ENCODE peak calls at places on chromosomes 6 and 20, in seven cellular contexts. N is Panc1, T is GM12878, X is K562, V is H1, Z is HCT116, W is HepG2. H is an unnamed sample.

GRCh38 chr6:30169658-30170614 is 6.6 kb downstream of the TRIM15 start:
- DNase-seq in N (peak), T (peak), X (peak), V (no peak), Z (peak), W (peak), H (peak)

GRCh38 chr6:44004136-44004535 is 123.1 kb downstream of the MRPL14 start:
- DNase-seq in N (no peak), T (no peak), X (no peak), V (no peak), Z (no peak), W (no peak), H (no peak)

GRCh38 chr20:46984391-46984790 is 89.7 kb downstream of the EYA2 start:
- DNase-seq in N (no peak), T (no peak), X (no peak), V (no peak), Z (no peak), W (no peak), H (no peak)

GRCh38 chr6:47922391-47922790 is 140.6 kb downstream of the OPN5 start:
- DNase-seq in N (no peak), T (no peak), X (no peak), V (peak), Z (no peak), W (no peak), H (no peak)

GRCh38 chr6:20918868-20919267 is 384.6 kb downstream of the CDKAL1 start:
- DNase-seq in N (no peak), T (no peak), X (no peak), V (no peak), Z (no peak), W (no peak), H (no peak)

GRCh38 chr6:156857573-156857972 is 80.4 kb downstream of the ARID1B start:
- DNase-seq in N (no peak), T (no peak), X (no peak), V (no peak), Z (no peak), W (no peak), H (no peak)

GRCh38 chr6:10393544-10394225 is 21.2 kb downstream of the TFAP2A start:
- DNase-seq in N (no peak), T (no peak), X (no peak), V (no peak), Z (no peak), W (no peak), H (no peak)

GRCh38 chr6:11702796-11703130 is 75.8 kb downstream of the ADTRP start:
- DNase-seq in N (no peak), T (no peak), X (no peak), V (no peak), Z (no peak), W (no peak), H (no peak)

GRCh38 chr6:36633915-36634314 is 39.8 kb downstream of the SRSF3 start:
- DNase-seq in N (no peak), T (no peak), X (no peak), V (no peak), Z (no peak), W (peak), H (peak)

GRCh38 chr6:162963861-162964260 is 236.1 kb downstream of the PACRG start:
- DNase-seq in N (no peak), T (no peak), X (no peak), V (no peak), Z (no peak), W (no peak), H (no peak)

GRCh38 chr20:32207211-32207625 is 325 bp downstream of the PLAGL2 start:
- DNase-seq in N (no peak), T (no peak), X (peak), V (no peak), Z (no peak), W (no peak), H (no peak)

GRCh38 chr20:15576401-15576800 is 996.8 kb downstream of the KIF16B start:
- DNase-seq in N (no peak), T (no peak), X (no peak), V (no peak), Z (no peak), W (no peak), H (no peak)

GRCh38 chr20:45448250-45448649 is 21.3 kb upstream of the WFDC2 start:
- DNase-seq in N (no peak), T (no peak), X (no peak), V (no peak), Z (no peak), W (no peak), H (no peak)

GRCh38 chr20:1792274-1792673 is 102.9 kb upstream of the SIRPA start:
- DNase-seq in N (no peak), T (no peak), X (no peak), V (no peak), Z (no peak), W (no peak), H (no peak)

GRCh38 chr20:8854566-8854965 is 214.3 kb upstream of the PLCB4 start:
- DNase-seq in N (no peak), T (no peak), X (peak), V (no peak), Z (no peak), W (no peak), H (no peak)

GRCh38 chr20:16205505-16205904 is 367.7 kb downstream of the KIF16B start:
- DNase-seq in N (no peak), T (no peak), X (no peak), V (no peak), Z (no peak), W (no peak), H (no peak)

GRCh38 chr6:33008944-33009861 is at the start of gene HLA-DOA:
- DNase-seq in N (no peak), T (peak), X (peak), V (peak), Z (peak), W (no peak), H (peak)

GRCh38 chr6:75273009-75273408 is 11.6 kb downstream of the TMEM30A start:
- DNase-seq in N (no peak), T (no peak), X (no peak), V (no peak), Z (no peak), W (no peak), H (no peak)

GRCh38 chr6:108080010-108080780 is 5.7 kb upstream of the OSTM1 start:
- DNase-seq in N (no peak), T (no peak), X (no peak), V (no peak), Z (no peak), W (no peak), H (no peak)

GRCh38 chr6:8074213-8074612 is 10.0 kb upstream of the BLOC1S5 start:
- DNase-seq in N (no peak), T (no peak), X (no peak), V (no peak), Z (no peak), W (no peak), H (no peak)

GRCh38 chr6:75249837-75250236 is 6.2 kb upstream of the COX7A2 start:
- DNase-seq in N (no peak), T (no peak), X (no peak), V (no peak), Z (no peak), W (no peak), H (no peak)

GRCh38 chr20:17616480-17617211 is 46.8 kb downstream of the DSTN start:
- DNase-seq in N (no peak), T (no peak), X (no peak), V (no peak), Z (no peak), W (no peak), H (peak)

GRCh38 chr20:31894980-31895675 is 24.7 kb downstream of the TTLL9 start:
- DNase-seq in N (peak), T (peak), X (no peak), V (no peak), Z (no peak), W (peak), H (no peak)

GRCh38 chr6:158852312-158853071 is 33.3 kb upstream of the EZR start:
- DNase-seq in N (no peak), T (no peak), X (no peak), V (no peak), Z (no peak), W (no peak), H (no peak)

GRCh38 chr6:86937219-86938079 is at the start of gene HTR1E:
- DNase-seq in N (no peak), T (no peak), X (peak), V (peak), Z (peak), W (peak), H (peak)

GRCh38 chr6:63634630-63635029 is 972 bp upstream of the PHF3 start:
- DNase-seq in N (no peak), T (no peak), X (peak), V (no peak), Z (no peak), W (peak), H (no peak)

GRCh38 chr6:169653691-169654090 is 48.1 kb downstream of the WDR27 start:
- DNase-seq in N (no peak), T (no peak), X (no peak), V (no peak), Z (no peak), W (no peak), H (no peak)

GRCh38 chr6:169652896-169653295 is 48.9 kb downstream of the WDR27 start:
- DNase-seq in N (no peak), T (no peak), X (no peak), V (no peak), Z (no peak), W (no peak), H (no peak)

GRCh38 chr6:169650959-169651292 is 50.9 kb downstream of the WDR27 start:
- DNase-seq in N (no peak), T (no peak), X (no peak), V (no peak), Z (no peak), W (no peak), H (no peak)

GRCh38 chr6:169650241-169650958 is 51.4 kb downstream of the WDR27 start:
- DNase-seq in N (no peak), T (no peak), X (no peak), V (no peak), Z (no peak), W (no peak), H (no peak)

DNA sequence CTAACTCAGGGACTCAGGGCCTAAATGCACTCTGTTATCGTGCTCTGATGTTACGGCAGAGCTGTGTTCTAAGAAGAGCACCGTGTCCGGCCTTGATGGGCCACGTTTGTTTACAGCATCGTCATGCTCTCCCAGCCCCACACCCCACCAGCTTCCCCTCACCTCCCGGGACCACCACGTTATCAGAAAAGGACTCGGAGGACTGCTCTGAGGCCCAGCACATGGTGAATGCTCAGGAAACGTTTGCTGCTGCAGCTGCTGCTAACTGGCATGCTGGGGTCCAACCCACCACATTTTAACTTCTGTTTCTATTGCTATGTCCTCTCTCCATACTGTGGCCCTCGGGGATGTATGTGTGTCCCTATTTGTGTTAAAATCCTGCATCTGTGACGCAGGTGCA is 50.3 kb downstream of the WDR27 start:
- DNase-seq in N (no peak), T (no peak), X (no peak), V (no peak), Z (no peak), W (no peak), H (no peak)
- TF ChIP-seq SIN3A in N (no peak), T (no peak), X (no peak), V (no peak), Z (no peak), W (no peak), H (no peak)

DNA sequence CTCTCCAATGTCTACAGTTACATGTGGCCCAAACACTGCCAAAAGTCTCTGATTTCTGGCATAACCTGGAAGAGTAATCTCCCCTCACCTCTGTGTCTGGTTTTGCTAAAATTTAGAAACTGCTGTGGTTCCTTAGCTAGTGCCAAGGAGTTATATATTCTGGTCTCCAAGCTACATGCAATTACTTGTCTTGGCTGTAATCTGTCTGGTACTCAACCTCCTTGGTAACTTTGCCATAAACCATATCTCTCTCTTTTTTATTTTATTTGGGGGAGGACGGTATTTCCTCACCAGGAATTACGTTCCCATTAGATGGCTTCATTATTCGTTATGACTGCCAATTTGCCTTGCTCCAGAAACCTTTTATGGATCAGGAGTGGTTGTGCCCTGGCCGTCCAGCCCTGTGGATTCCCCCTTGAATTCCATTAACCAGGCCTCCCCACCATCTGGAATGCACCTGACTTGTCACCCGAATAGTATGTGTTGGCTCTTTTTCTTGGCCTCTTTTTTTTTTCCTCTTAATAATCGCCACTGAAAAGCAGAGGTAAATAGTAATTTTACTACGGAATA is 400.0 kb downstream of the CD83 start:
- DNase-seq in N (no peak), T (no peak), X (no peak), V (no peak), Z (no peak), W (no peak), H (peak)
- H3K4me3 ChIP-seq in N (no peak), T (no peak), X (no peak), V (no peak), Z (no peak), W (no peak), H (no peak)

DNA sequence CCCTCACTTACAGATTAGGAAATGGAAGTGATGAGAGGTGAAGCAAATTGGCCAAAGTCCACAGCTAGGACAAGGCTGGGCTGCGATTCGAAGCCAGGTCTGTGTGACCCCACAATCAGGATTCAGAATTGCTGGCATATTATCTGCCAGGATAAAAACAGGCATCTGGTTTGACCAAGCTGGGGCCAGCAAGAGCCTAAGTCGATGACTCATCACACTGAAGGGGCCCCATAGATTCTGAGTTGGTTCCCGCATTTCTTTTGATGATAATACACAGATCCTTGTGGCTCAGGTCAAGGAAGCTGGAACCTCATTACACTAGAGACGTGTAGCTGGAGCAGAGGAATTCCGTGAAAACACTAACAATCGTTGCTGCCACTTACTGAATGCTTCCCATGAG is 6.5 kb downstream of the KCNB1 start:
- DNase-seq in N (no peak), T (no peak), X (no peak), V (no peak), Z (no peak), W (no peak), H (no peak)
- TF ChIP-seq SIN3A in N (no peak), T (no peak), X (no peak), V (no peak), Z (no peak), W (no peak), H (no peak)

GRCh38 chr6:168320661-168321060 is 1.1 kb upstream of the DACT2 start:
- DNase-seq in N (no peak), T (no peak), X (no peak), V (no peak), Z (no peak), W (no peak), H (no peak)

GRCh38 chr6:168322966-168323365 is 3.4 kb upstream of the DACT2 start:
- DNase-seq in N (no peak), T (no peak), X (no peak), V (no peak), Z (no peak), W (peak), H (no peak)

GRCh38 chr6:168318579-168319278 is 848 bp downstream of the DACT2 start:
- DNase-seq in N (no peak), T (no peak), X (no peak), V (no peak), Z (no peak), W (no peak), H (no peak)

GRCh38 chr6:168318090-168318489 is 1.5 kb downstream of the DACT2 start:
- DNase-seq in N (no peak), T (no peak), X (no peak), V (no peak), Z (no peak), W (peak), H (no peak)

DNA sequence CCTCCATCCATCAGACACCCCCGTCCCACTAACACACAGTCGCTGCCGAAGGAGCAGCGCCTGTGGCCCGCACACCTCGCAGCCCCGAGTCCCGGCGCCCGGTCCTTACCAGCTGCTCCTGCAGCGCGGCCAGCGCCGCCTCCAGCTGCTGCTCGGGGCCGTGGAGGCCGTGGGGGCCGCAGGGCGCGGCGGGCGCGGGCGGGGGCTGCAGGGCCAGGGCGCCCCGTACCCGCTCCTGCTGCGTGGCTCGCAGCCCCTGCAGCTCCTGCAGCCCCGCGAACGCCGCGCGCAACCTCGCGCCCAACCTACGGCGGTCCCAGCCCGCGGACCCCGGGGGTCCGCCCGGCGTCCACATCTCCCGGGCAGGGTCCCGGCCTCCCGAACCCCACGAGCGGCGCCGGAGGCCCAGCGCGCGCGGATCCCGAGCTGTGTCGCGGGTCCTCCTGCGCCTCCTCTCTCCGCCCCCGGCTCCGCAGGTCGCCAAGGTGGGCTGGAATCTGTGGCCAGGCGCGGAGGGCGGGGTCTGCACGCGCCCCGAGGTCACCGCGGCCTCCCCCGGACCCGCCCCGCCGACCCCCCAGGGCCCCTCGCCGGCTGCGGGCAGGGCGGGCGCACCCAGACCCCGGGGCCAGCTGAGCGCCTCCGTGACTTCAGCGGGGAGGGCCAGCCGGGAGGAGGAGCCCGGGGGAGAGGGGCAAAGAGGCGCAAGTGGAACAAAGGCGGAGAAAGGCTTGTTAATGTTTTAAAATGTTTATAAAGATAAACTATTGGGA is at the start of gene DACT2:
- DNase-seq in N (no peak), T (no peak), X (no peak), V (no peak), Z (no peak), W (no peak), H (peak)
- H3K4me3 ChIP-seq in N (peak), T (no peak), X (no peak), V (peak), Z (no peak), W (peak), H (peak)

GRCh38 chr6:52663120-52663934 is 7.6 kb upstream of the TMEM14A start:
- DNase-seq in N (no peak), T (peak), X (peak), V (no peak), Z (peak), W (peak), H (peak)
- TF ChIP-seq SIN3A in N (no peak), T (no peak), X (no peak), V (no peak), Z (no peak), W (no peak), H (no peak)

DNA sequence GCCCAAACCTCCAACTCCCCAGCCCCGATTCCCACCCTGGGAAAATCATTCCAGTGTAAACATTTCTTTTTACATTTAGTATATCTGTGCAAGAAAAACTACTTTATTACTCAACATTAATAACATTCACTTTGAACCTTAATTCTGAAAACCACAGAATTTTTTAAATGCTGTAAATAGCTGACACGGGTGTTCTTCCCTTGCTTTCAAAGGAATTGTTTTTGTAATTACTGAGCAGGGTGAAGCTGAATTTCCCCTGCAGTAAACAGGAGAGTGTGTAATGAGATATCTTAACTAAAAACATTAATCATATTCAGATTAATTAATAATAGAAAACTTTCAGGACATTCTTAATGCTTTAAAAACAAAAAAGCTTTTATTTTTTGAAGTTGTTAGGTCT is 99.3 kb upstream of the CITED2 start:
- DNase-seq in N (no peak), T (no peak), X (no peak), V (no peak), Z (no peak), W (no peak), H (no peak)
- H3K4me3 ChIP-seq in N (no peak), T (no peak), X (no peak), V (no peak), Z (no peak), W (no peak), H (no peak)